ENCODE peak calls at places on chromosomes 6 and 20, in ten cellular contexts. C is T-helper 17 cell, W is choroid plexus epithelial cell, T is NCI-H1694 treated with DMSO at 0.1 percent for 48 hours, R is activated T-cell treated with anti-CD3 and anti-CD28 coated beads for 1 hour, U is activated T-helper 1 cell treated with Interleukin-2 at 50 U/mL for 16 hours, N is NCI-H1092, K is head of caudate nucleus, M is SK-N-SH, I is Caco-2. J is an unnamed sample.

GRCh38 chr20:57919059-57919458 is 209.2 kb upstream of the PMEPA1 start:
- DNase-seq in C (no peak), W (no peak), T (no peak), R (no peak), U (no peak), N (no peak), K (no peak), M (no peak), I (no peak), J (no peak)

GRCh38 chr6:160327981-160328380 is 20.2 kb upstream of the SLC22A3 start:
- DNase-seq in C (no peak), W (no peak), T (no peak), R (no peak), U (no peak), N (no peak), K (no peak), M (no peak), I (no peak), J (no peak)

GRCh38 chr6:32081168-32081624 is 27.9 kb downstream of the TNXB start:
- DNase-seq in C (no peak), W (peak), T (no peak), R (no peak), U (no peak), N (no peak), K (no peak), M (peak), I (no peak), J (no peak)

GRCh38 chr6:158817298-158818007 is 1.7 kb downstream of the EZR start:
- DNase-seq in C (no peak), W (peak), T (no peak), R (no peak), U (no peak), N (peak), K (no peak), M (peak), I (peak), J (no peak)

GRCh38 chr6:106557837-106558236 is 71.5 kb downstream of the RTN4IP1 start:
- DNase-seq in C (no peak), W (peak), T (no peak), R (no peak), U (no peak), N (no peak), K (no peak), M (no peak), I (no peak), J (no peak)

GRCh38 chr6:114783083-114783482 is 440.3 kb upstream of the HS3ST5 start:
- DNase-seq in C (no peak), W (no peak), T (no peak), R (no peak), U (no peak), N (no peak), K (no peak), M (no peak), I (no peak), J (no peak)

GRCh38 chr20:45924391-45925261 is 9.9 kb upstream of the PCIF1 start:
- DNase-seq in C (no peak), W (peak), T (no peak), R (no peak), U (no peak), N (no peak), K (no peak), M (no peak), I (no peak), J (no peak)

GRCh38 chr20:7959484-7959883 is 19.2 kb upstream of the HAO1 start:
- DNase-seq in C (no peak), W (peak), T (no peak), R (no peak), U (no peak), N (peak), K (no peak), M (no peak), I (no peak), J (no peak)

GRCh38 chr6:39209360-39209811 is 19.9 kb downstream of the KCNK5 start:
- DNase-seq in C (no peak), W (no peak), T (no peak), R (no peak), U (no peak), N (no peak), K (no peak), M (no peak), I (no peak), J (no peak)

GRCh38 chr6:104589940-104590339 is 269.8 kb downstream of the HACE1 start:
- DNase-seq in C (no peak), W (no peak), T (no peak), R (no peak), U (no peak), N (no peak), K (no peak), M (no peak), I (no peak), J (peak)

GRCh38 chr6:36350681-36351091 is 14.0 kb upstream of the BNIP5 start:
- DNase-seq in C (no peak), W (peak), T (no peak), R (no peak), U (no peak), N (no peak), K (no peak), M (no peak), I (peak), J (no peak)

GRCh38 chr20:63254237-63254535 is at the start of gene NKAIN4:
- DNase-seq in C (no peak), W (no peak), T (no peak), R (no peak), U (no peak), N (no peak), K (no peak), M (peak), I (no peak), J (no peak)

GRCh38 chr6:63582579-63583231 is 10.4 kb downstream of the LOC128125822 start:
- DNase-seq in C (no peak), W (no peak), T (no peak), R (no peak), U (no peak), N (no peak), K (no peak), M (no peak), I (no peak), J (no peak)

GRCh38 chr6:111210074-111210729 is 122.9 kb downstream of the SLC16A10 start:
- DNase-seq in C (no peak), W (peak), T (peak), R (no peak), U (no peak), N (peak), K (no peak), M (peak), I (peak), J (peak)

GRCh38 chr20:49976542-49976941 is 6.2 kb upstream of the SNAI1 start:
- DNase-seq in C (no peak), W (no peak), T (no peak), R (no peak), U (no peak), N (no peak), K (no peak), M (no peak), I (no peak), J (no peak)

GRCh38 chr6:169008641-169009040 is 245.0 kb downstream of the THBS2 start:
- DNase-seq in C (no peak), W (peak), T (no peak), R (no peak), U (no peak), N (peak), K (no peak), M (no peak), I (no peak), J (peak)

GRCh38 chr6:161924516-161925116 is 650.8 kb upstream of the AGPAT4 start:
- DNase-seq in C (no peak), W (no peak), T (no peak), R (no peak), U (no peak), N (no peak), K (no peak), M (no peak), I (no peak), J (no peak)

GRCh38 chr6:45378324-45378926 is 691 bp upstream of the SUPT3H start:
- DNase-seq in C (peak), W (peak), T (peak), R (no peak), U (peak), N (no peak), K (no peak), M (peak), I (no peak), J (no peak)

GRCh38 chr20:22507240-22507961 is 77.0 kb downstream of the FOXA2 start:
- DNase-seq in C (no peak), W (no peak), T (no peak), R (no peak), U (no peak), N (no peak), K (no peak), M (no peak), I (peak), J (no peak)

GRCh38 chr6:21636876-21637275 is 43.3 kb downstream of the SOX4 start:
- DNase-seq in C (no peak), W (peak), T (no peak), R (no peak), U (no peak), N (no peak), K (no peak), M (no peak), I (no peak), J (no peak)

GRCh38 chr20:21613512-21613911 is 92.0 kb upstream of the PAX1 start:
- DNase-seq in C (no peak), W (no peak), T (no peak), R (no peak), U (no peak), N (peak), K (no peak), M (no peak), I (no peak), J (no peak)

GRCh38 chr6:129677634-129678325 is 32.2 kb downstream of the ARHGAP18 start:
- DNase-seq in C (no peak), W (no peak), T (no peak), R (no peak), U (no peak), N (no peak), K (no peak), M (no peak), I (no peak), J (no peak)

GRCh38 chr6:42104807-42105713 is 37.4 kb downstream of the C6orf132 start:
- DNase-seq in C (no peak), W (no peak), T (no peak), R (no peak), U (no peak), N (no peak), K (no peak), M (no peak), I (no peak), J (no peak)

GRCh38 chr6:55917756-55918415 is 42.5 kb upstream of the BMP5 start:
- DNase-seq in C (no peak), W (peak), T (no peak), R (no peak), U (no peak), N (no peak), K (no peak), M (no peak), I (no peak), J (no peak)